ENCODE peak calls at places on chromosome 2, in seven cellular contexts. N is bronchial epithelial cell, T is BE2C, M is fibroblast of pulmonary artery, D is WERI-Rb-1, V is tibial nerve, O is fibroblast of lung. E is an unnamed sample.

GRCh38 chr2:108918941-108919341 is 70.1 kb downstream of the EDAR start:
- DNase-seq in T (peak), M (no peak), N (no peak), V (no peak), D (no peak), O (no peak), E (no peak)

GRCh38 chr2:143451622-143452021 is 322.4 kb downstream of the ARHGAP15 start:
- DNase-seq in D (no peak), M (peak), O (peak), V (no peak), N (peak), T (no peak), E (peak)

GRCh38 chr2:171712051-171712450 is 24.8 kb downstream of the DYNC1I2 start:
- DNase-seq in D (no peak), V (no peak), M (peak), O (peak), T (no peak), N (peak), E (peak)

GRCh38 chr2:105595536-105595935 is 149.2 kb upstream of the NCK2 start:
- DNase-seq in M (no peak), N (peak), V (no peak), O (peak), D (no peak), T (no peak), E (no peak)

GRCh38 chr2:204177977-204178522 is 241.5 kb downstream of the ICOS start:
- DNase-seq in T (peak), M (peak), V (peak), N (peak), D (peak), O (no peak), E (peak)

GRCh38 chr2:46991985-46992384 is 76.4 kb upstream of the MCFD2 start:
- DNase-seq in O (no peak), N (no peak), M (no peak), V (no peak), D (no peak), T (no peak), E (no peak)

GRCh38 chr2:228771719-228772254 is 499.3 kb downstream of the PID1 start:
- DNase-seq in N (no peak), O (no peak), V (no peak), D (no peak), M (no peak), T (no peak), E (no peak)

GRCh38 chr2:158619496-158619895 is 162.7 kb downstream of the PKP4 start:
- DNase-seq in O (peak), N (peak), D (no peak), V (no peak), T (no peak), M (peak), E (peak)

GRCh38 chr2:68911246-68911645 is 40.0 kb upstream of the BMP10 start:
- DNase-seq in V (no peak), D (peak), O (no peak), T (no peak), N (peak), M (no peak), E (no peak)

GRCh38 chr2:94982661-94983060 is 42.8 kb upstream of the MAL start:
- DNase-seq in D (no peak), V (no peak), M (peak), T (no peak), O (peak), N (peak), E (no peak)

GRCh38 chr2:101064868-101065549 is 62.9 kb downstream of the RPL31 start:
- DNase-seq in N (peak), V (no peak), O (peak), T (no peak), D (no peak), M (peak), E (peak)

GRCh38 chr2:64609229-64609994 is 44.3 kb downstream of the SERTAD2 start:
- DNase-seq in O (peak), M (peak), T (no peak), N (no peak), D (no peak), V (no peak), E (peak)

GRCh38 chr2:61135510-61135909 is 26.5 kb upstream of the C2orf74 start:
- DNase-seq in M (peak), N (peak), D (no peak), V (no peak), T (peak), O (peak), E (peak)

GRCh38 chr2:38652431-38653273 is 13.3 kb upstream of the GALM start:
- DNase-seq in M (no peak), D (no peak), N (no peak), V (no peak), T (no peak), O (no peak), E (no peak)

GRCh38 chr2:183709829-183710228 is 585.6 kb downstream of the NUP35 start:
- DNase-seq in O (no peak), N (no peak), D (no peak), V (no peak), T (no peak), M (no peak), E (no peak)

GRCh38 chr2:120785228-120785966 is 49.7 kb downstream of the GLI2 start:
- DNase-seq in D (no peak), O (no peak), V (no peak), T (no peak), M (no peak), N (peak), E (no peak)

GRCh38 chr2:199488772-199489400 is 31.1 kb upstream of the SATB2 start:
- DNase-seq in D (peak), O (peak), T (peak), N (peak), M (peak), V (no peak), E (peak)

GRCh38 chr2:230330206-230330605 is 3.2 kb downstream of the SP140L start:
- DNase-seq in V (no peak), N (no peak), T (no peak), D (no peak), M (no peak), O (no peak), E (no peak)

GRCh38 chr2:230326453-230327417 is at the start of gene SP140L:
- DNase-seq in V (peak), T (no peak), O (peak), M (peak), N (peak), D (no peak), E (peak)

GRCh38 chr2:230325316-230326243 is 1.4 kb upstream of the SP140L start:
- DNase-seq in M (no peak), N (no peak), O (no peak), D (no peak), T (no peak), V (no peak), E (no peak)

GRCh38 chr2:230328155-230328458 is 1.1 kb downstream of the SP140L start:
- DNase-seq in D (no peak), T (no peak), M (no peak), N (no peak), O (no peak), V (no peak), E (no peak)

DNA sequence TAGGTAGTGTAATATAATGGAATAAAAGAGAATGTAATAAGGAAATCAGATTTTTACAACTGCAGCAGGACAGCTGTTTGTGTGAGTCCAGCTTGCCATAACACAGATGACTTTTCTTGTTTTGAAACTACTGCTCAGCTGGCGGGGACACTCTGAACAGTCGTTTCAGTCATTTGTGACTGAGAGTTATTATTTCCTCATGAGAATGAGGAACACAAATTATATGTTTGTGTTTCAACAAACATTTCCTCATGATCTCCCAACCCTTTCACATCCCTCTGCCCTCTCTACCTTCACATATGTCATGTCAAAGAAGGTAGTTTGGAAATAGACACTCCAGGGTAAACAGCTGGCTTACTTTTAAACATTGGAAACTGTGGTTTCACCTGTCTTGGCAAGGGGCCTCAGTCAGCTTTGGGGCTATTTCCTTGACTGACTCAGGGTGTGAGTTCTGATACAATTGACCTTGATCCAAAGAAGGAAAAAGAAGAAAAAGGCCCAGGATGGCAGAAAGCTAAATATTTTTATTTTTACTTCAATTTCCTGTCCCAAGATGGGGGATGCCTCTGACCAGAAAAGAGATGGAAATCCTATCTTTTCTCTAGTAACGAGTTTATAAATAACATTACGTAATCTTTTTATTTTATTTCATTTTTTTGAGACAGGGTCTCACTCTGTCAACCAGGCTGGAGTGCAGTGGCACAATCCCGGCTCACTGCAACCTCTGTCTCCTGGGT is 593 bp downstream of the SP140L start:
- DNase-seq in T (no peak), M (no peak), V (no peak), D (no peak), O (peak), N (peak), E (no peak)
- TF ChIP-seq CTCF in T (no peak), M (no peak), V (no peak), D (no peak), O (no peak), N (no peak), E (no peak)

GRCh38 chr2:236787885-236788284 is 218.3 kb downstream of the ACKR3 start:
- DNase-seq in T (no peak), V (no peak), O (no peak), N (no peak), M (no peak), D (no peak), E (no peak)

GRCh38 chr2:236794074-236794473 is 224.4 kb downstream of the ACKR3 start:
- DNase-seq in O (peak), D (no peak), N (peak), V (no peak), M (no peak), T (no peak), E (peak)

GRCh38 chr2:236793041-236794011 is 223.7 kb downstream of the ACKR3 start:
- DNase-seq in D (no peak), M (no peak), O (no peak), N (no peak), T (no peak), V (no peak), E (no peak)

GRCh38 chr2:236794558-236794957 is 224.9 kb downstream of the ACKR3 start:
- DNase-seq in O (no peak), N (no peak), M (no peak), D (no peak), V (no peak), T (no peak), E (no peak)

GRCh38 chr2:236790991-236791390 is 221.4 kb downstream of the ACKR3 start:
- DNase-seq in T (no peak), N (no peak), M (no peak), D (no peak), O (peak), V (no peak), E (peak)
- H3K4me3 ChIP-seq in T (no peak), N (no peak), M (no peak), D (no peak), O (no peak), V (no peak), E (no peak)

GRCh38 chr2:128037624-128038023 is 9.8 kb upstream of the SAP130 start:
- DNase-seq in D (no peak), V (no peak), M (no peak), T (no peak), N (no peak), O (no peak), E (no peak)
- TF ChIP-seq CTCF in D (peak), V (no peak), M (no peak), T (no peak), N (no peak), O (no peak), E (no peak)

DNA sequence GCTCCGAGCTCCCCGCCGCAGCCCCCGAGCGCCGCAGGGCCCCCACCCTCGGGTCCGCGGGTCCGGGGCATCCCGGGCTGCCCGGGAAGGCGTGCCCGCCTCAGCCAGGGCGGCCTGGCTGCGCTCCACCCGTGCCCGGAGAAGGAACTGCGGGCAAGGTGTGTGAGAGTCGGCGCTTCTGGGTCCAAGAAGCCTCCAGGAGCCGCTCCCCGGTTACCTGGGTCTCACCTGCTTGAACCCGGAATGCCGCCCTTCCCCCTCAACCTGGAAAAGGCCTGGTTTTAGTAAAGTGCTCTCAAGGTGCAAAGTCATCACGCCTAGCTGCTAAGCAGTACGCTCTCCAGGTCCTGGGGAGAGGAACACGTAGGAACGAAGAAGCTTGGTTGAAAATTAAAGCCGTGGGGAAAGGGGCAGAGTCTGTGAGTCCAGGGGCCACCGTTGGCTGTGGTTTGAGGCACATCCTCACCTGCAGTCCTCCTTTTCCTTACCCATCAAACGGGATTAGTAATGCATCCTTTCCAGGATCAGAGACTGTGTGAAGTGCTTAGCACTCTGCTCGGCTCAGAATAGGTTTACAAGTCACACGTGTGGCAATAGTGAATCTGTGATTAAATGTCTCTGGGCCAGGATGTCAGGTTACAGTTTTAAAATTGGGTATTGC is 1.2 kb downstream of the ASAP2 start:
- DNase-seq in D (peak), N (peak), V (no peak), O (no peak), T (no peak), M (no peak), E (peak)
- H3K4me3 ChIP-seq in D (peak), N (peak), V (peak), O (peak), T (peak), M (peak), E (peak)

GRCh38 chr2:88903744-88904353 is 212.4 kb downstream of the RPIA start:
- DNase-seq in N (peak), D (peak), T (peak), V (no peak), O (peak), M (peak), E (peak)
- TF ChIP-seq CTCF in N (peak), D (peak), T (peak), V (peak), O (peak), M (peak), E (peak)

GRCh38 chr2:33134764-33135560 is 188.2 kb downstream of the LTBP1 start:
- DNase-seq in N (peak), O (no peak), V (no peak), D (no peak), M (peak), T (no peak), E (peak)
- H3K4me3 ChIP-seq in N (peak), O (peak), V (peak), D (no peak), M (peak), T (no peak), E (peak)

GRCh38 chr2:28527196-28527595 is 31.3 kb downstream of the PLB1 start:
- DNase-seq in M (no peak), N (no peak), T (no peak), D (no peak), V (no peak), O (no peak), E (no peak)
- TF ChIP-seq CTCF in M (no peak), N (no peak), T (no peak), D (peak), V (no peak), O (no peak), E (no peak)

E was measured in fibroblast of the aortic adventitia.